ENCODE peak calls at places on chromosomes 13 and 19, in five cellular contexts. C, B, J, Y and S are unnamed samples.

GRCh38 chr13:76619631-76620030 is 266.6 kb downstream of the KCTD12 start:
- DNase-seq in C (no peak), B (no peak), J (no peak), Y (no peak), S (no peak)

GRCh38 chr19:1521636-1522035 is 2.2 kb upstream of the PLK5 start:
- DNase-seq in C (no peak), B (no peak), J (no peak), Y (no peak), S (no peak)

GRCh38 chr13:76791290-76791664 is 94.9 kb downstream of the KCTD12 start:
- DNase-seq in C (no peak), B (no peak), J (no peak), Y (no peak), S (no peak)

GRCh38 chr19:19204181-19204580 is 967 bp upstream of the NR2C2AP start:
- DNase-seq in C (no peak), B (no peak), J (peak; percentile 20), Y (no peak), S (no peak)

GRCh38 chr19:5926641-5927438 is 12.8 kb downstream of the CAPS start:
- DNase-seq in C (peak; percentile 51), B (no peak), J (no peak), Y (no peak), S (no peak)

GRCh38 chr19:29379257-29379986 is 146.4 kb upstream of the VSTM2B start:
- DNase-seq in C (no peak), B (no peak), J (no peak), Y (no peak), S (no peak)

GRCh38 chr13:28337196-28338045 is 157.5 kb downstream of the FLT1 start:
- DNase-seq in C (peak; percentile 68), B (peak; percentile 5), J (peak; percentile 54), Y (no peak), S (no peak)

GRCh38 chr19:56837004-56837403 is 3.5 kb downstream of the PEG3 start:
- DNase-seq in C (no peak), B (no peak), J (peak; percentile 31), Y (no peak), S (no peak)

GRCh38 chr19:54333586-54334298 is 5.2 kb downstream of the LILRA4 start:
- DNase-seq in C (no peak), B (no peak), J (no peak), Y (no peak), S (no peak)

GRCh38 chr19:37505958-37506386 is 767 bp upstream of the ZNF793 start:
- DNase-seq in C (no peak), B (no peak), J (no peak), Y (no peak), S (no peak)

GRCh38 chr13:44368062-44368591 is 5.5 kb upstream of the SERP2 start:
- DNase-seq in C (no peak), B (no peak), J (no peak), Y (no peak), S (no peak)

GRCh38 chr19:17751103-17751911 is at the start of gene FCHO1:
- DNase-seq in C (no peak), B (no peak), J (no peak), Y (peak; percentile 81), S (no peak)

GRCh38 chr19:4744451-4745170 is 21.0 kb upstream of the DPP9 start:
- DNase-seq in C (peak; percentile 81), B (no peak), J (peak; percentile 88), Y (no peak), S (no peak)

GRCh38 chr19:872266-872951 is 12.9 kb downstream of the CFD start:
- DNase-seq in C (no peak), B (no peak), J (peak; percentile 45), Y (peak; percentile 79), S (no peak)

GRCh38 chr13:77397636-77398035 is 70.7 kb upstream of the MYCBP2 start:
- DNase-seq in C (no peak), B (no peak), J (no peak), Y (no peak), S (no peak)

GRCh38 chr13:41782086-41782485 is 178.8 kb downstream of the VWA8 start:
- DNase-seq in C (no peak), B (peak; percentile 20), J (no peak), Y (no peak), S (no peak)

GRCh38 chr13:84487681-84488080 is 605.4 kb upstream of the SLITRK1 start:
- DNase-seq in C (no peak), B (no peak), J (no peak), Y (no peak), S (no peak)

GRCh38 chr13:112580211-112580610 is 7.7 kb downstream of the TUBGCP3 start:
- DNase-seq in C (no peak), B (no peak), J (no peak), Y (no peak), S (no peak)

GRCh38 chr19:34432797-34433196 is 4.6 kb downstream of the UBA2 start:
- DNase-seq in C (no peak), B (no peak), J (no peak), Y (no peak), S (no peak)

GRCh38 chr13:24348797-24349515 is 39.6 kb downstream of the C1QTNF9 start:
- DNase-seq in C (no peak), B (peak; percentile 88), J (peak; percentile 79), Y (no peak), S (peak; percentile 62)

GRCh38 chr13:99442273-99442895 is 58.9 kb upstream of the TM9SF2 start:
- DNase-seq in C (no peak), B (peak; percentile 61), J (peak; percentile 64), Y (peak; percentile 37), S (no peak)

GRCh38 chr13:30676672-30677071 is 58.7 kb upstream of the ALOX5AP start:
- DNase-seq in C (no peak), B (no peak), J (peak; percentile 54), Y (no peak), S (no peak)

GRCh38 chr13:24085662-24086061 is 74.9 kb upstream of the SPATA13 start:
- DNase-seq in C (no peak), B (no peak), J (peak; percentile 60), Y (no peak), S (no peak)

GRCh38 chr19:35274323-35274722 is 5.6 kb downstream of the USF2 start:
- DNase-seq in C (no peak), B (no peak), J (no peak), Y (no peak), S (no peak)

GRCh38 chr19:18843960-18844359 is 12.2 kb downstream of the UPF1 start:
- DNase-seq in C (no peak), B (no peak), J (no peak), Y (no peak), S (no peak)

GRCh38 chr19:16367269-16367683 is 42.6 kb downstream of the KLF2 start:
- DNase-seq in C (no peak), B (no peak), J (no peak), Y (peak; percentile 35), S (no peak)

GRCh38 chr19:33815410-33816340 is 19.0 kb downstream of the KCTD15 start:
- DNase-seq in C (no peak), B (no peak), J (peak; percentile 9), Y (no peak), S (no peak)

GRCh38 chr13:37097008-37097579 is 8.4 kb downstream of the CSNK1A1L start:
- DNase-seq in C (no peak), B (no peak), J (no peak), Y (no peak), S (no peak)